ENCODE peak calls at places on chromosomes 11 and 22, in six cellular contexts. V, P, W, Y, I and F are unnamed samples.

GRCh38 chr11:35998651-35999050 is 54.8 kb downstream of the LDLRAD3 start:
- DNase-seq in V (no peak), P (no peak), W (no peak), Y (no peak), I (no peak), F (no peak)

GRCh38 chr22:30733081-30733680 is 38.5 kb downstream of the OSBP2 start:
- DNase-seq in V (peak), P (peak), W (peak), Y (no peak), I (peak), F (peak)

GRCh38 chr11:119937412-119937811 is 200.5 kb downstream of the TRIM29 start:
- DNase-seq in V (no peak), P (no peak), W (no peak), Y (no peak), I (no peak), F (no peak)

GRCh38 chr11:107592813-107593212 is 1.9 kb downstream of the ELMOD1 start:
- DNase-seq in V (no peak), P (peak), W (no peak), Y (no peak), I (no peak), F (peak)

GRCh38 chr11:76215946-76216345 is 9.6 kb upstream of the WNT11 start:
- DNase-seq in V (no peak), P (no peak), W (peak), Y (no peak), I (peak), F (peak)

GRCh38 chr11:108872781-108873291 is 208.0 kb downstream of the DDX10 start:
- DNase-seq in V (peak), P (peak), W (peak), Y (no peak), I (peak), F (peak)

GRCh38 chr22:40560551-40560950 is 76.0 kb downstream of the MRTFA start:
- DNase-seq in V (no peak), P (peak), W (peak), Y (no peak), I (peak), F (peak)

GRCh38 chr11:9384535-9385287 is at the start of gene IPO7:
- DNase-seq in V (peak), P (peak), W (peak), Y (peak), I (peak), F (peak)

GRCh38 chr11:1750481-1750839 is at the start of gene IFITM10:
- DNase-seq in V (no peak), P (no peak), W (peak), Y (no peak), I (peak), F (peak)

GRCh38 chr11:88101881-88102594 is 73.2 kb downstream of the RAB38 start:
- DNase-seq in V (no peak), P (no peak), W (no peak), Y (no peak), I (no peak), F (no peak)

GRCh38 chr11:1701041-1701807 is 4.2 kb downstream of the KRTAP5-6 start:
- DNase-seq in V (no peak), P (peak), W (no peak), Y (no peak), I (no peak), F (no peak)

GRCh38 chr22:34645375-34645774 is 420.6 kb upstream of the ISX start:
- DNase-seq in V (no peak), P (no peak), W (no peak), Y (no peak), I (no peak), F (no peak)
- TF ChIP-seq CTCF in V (no peak), P (no peak), W (no peak), Y (no peak), I (no peak), F (no peak)

GRCh38 chr11:13962562-13963168 is at the start of gene SPON1:
- DNase-seq in V (no peak), P (peak), W (peak), Y (no peak), I (no peak), F (peak)
- H3K4me3 ChIP-seq in V (no peak), P (no peak), W (no peak), Y (peak), I (peak), F (peak)

GRCh38 chr11:37858398-37858797 is 1260.4 kb upstream of the RAG2 start:
- DNase-seq in V (peak), P (no peak), W (no peak), Y (no peak), I (peak), F (no peak)
- TF ChIP-seq CTCF in V (peak), P (peak), W (peak), Y (peak), I (no peak), F (no peak)

GRCh38 chr11:46361283-46362145 is 14.3 kb downstream of the DGKZ start:
- DNase-seq in V (no peak), P (peak), W (peak), Y (peak), I (peak), F (peak)

GRCh38 chr11:46359936-46360335 is 12.7 kb downstream of the DGKZ start:
- DNase-seq in V (no peak), P (no peak), W (no peak), Y (no peak), I (no peak), F (no peak)

GRCh38 chr11:46363031-46363407 is 15.8 kb downstream of the DGKZ start:
- DNase-seq in V (peak), P (peak), W (peak), Y (peak), I (peak), F (peak)

GRCh38 chr11:46362146-46363030 is 15.1 kb downstream of the DGKZ start:
- DNase-seq in V (no peak), P (no peak), W (no peak), Y (no peak), I (no peak), F (no peak)

GRCh38 chr11:46360878-46361277 is 13.6 kb downstream of the DGKZ start:
- DNase-seq in V (no peak), P (no peak), W (no peak), Y (no peak), I (peak), F (no peak)
- H3K4me3 ChIP-seq in V (no peak), P (no peak), W (no peak), Y (no peak), I (no peak), F (no peak)

DNA sequence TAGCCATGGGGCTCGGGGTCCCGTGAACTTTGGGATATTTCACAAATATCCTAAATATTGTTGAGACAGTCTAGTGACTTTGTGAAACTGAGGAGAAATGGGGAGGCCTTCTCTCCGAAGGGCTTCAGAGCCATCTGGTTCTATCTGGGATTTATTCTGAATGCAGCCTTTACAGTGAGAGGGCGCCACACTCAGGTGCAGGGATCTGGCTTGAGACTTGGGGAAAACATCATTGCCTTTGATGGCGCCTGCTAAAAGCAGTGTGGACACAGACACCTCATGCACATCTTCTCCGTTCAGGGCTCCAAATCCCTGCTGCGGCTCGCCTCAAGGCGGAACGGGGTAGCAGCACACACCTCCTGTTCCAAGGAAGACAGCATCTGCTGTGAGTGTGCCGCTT is 37.2 kb upstream of the OLFML1 start:
- DNase-seq in V (no peak), P (no peak), W (no peak), Y (no peak), I (no peak), F (no peak)
- TF ChIP-seq CTCF in V (peak), P (no peak), W (no peak), Y (no peak), I (no peak), F (no peak)

GRCh38 chr11:118198370-118198769 is 21.9 kb upstream of the SCN2B start:
- DNase-seq in V (peak), P (peak), W (peak), Y (peak), I (peak), F (peak)
- H3K4me3 ChIP-seq in V (peak), P (no peak), W (no peak), Y (no peak), I (no peak), F (no peak)

GRCh38 chr11:46522682-46523281 is 71.0 kb downstream of the AMBRA1 start:
- DNase-seq in V (no peak), P (no peak), W (no peak), Y (no peak), I (no peak), F (no peak)

GRCh38 chr11:46520971-46521745 is 72.7 kb downstream of the AMBRA1 start:
- DNase-seq in V (peak), P (peak), W (peak), Y (no peak), I (peak), F (peak)

GRCh38 chr11:46524201-46524600 is 69.6 kb downstream of the AMBRA1 start:
- DNase-seq in V (no peak), P (no peak), W (no peak), Y (no peak), I (no peak), F (no peak)

GRCh38 chr11:46523290-46523689 is 70.5 kb downstream of the AMBRA1 start:
- DNase-seq in V (no peak), P (no peak), W (no peak), Y (no peak), I (no peak), F (no peak)

DNA sequence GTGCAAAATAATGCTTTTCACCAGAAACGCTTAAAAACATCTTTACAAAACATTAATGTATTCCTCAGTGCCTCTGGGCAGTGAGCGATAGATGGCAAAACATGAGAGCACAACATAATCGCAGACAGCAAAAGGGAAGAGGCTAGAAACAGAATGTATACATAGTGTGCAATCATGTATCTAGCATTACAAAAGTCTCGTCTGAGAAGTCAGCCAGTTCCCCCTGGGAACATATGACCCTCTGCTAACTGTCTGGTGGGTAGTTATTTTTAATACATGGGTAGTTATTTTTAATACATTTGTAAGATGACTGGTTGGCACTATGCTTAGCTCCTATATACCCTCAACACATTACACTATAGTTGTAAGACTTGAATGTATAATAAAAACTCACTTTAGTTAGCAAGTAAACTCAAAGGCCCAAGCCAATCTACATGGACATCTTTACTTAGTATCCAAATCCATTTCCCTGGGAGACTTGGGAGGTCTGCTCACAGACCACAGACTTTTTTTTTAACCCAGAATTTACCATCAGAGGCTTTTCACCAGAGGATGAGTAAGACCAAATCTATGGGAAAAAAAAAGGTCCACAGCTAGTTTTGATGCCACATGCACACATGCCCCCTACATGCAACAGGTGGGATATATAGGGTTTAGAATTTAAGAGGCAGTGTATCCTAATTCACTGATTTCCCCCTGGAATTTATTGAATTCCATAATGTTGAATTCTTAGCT is 71.7 kb downstream of the AMBRA1 start:
- DNase-seq in V (peak), P (peak), W (peak), Y (no peak), I (peak), F (no peak)
- TF ChIP-seq CTCF in V (peak), P (peak), W (peak), Y (no peak), I (peak), F (peak)